ENCODE peak calls at places on chromosomes 6 and 20, in five cellular contexts. T is endodermal cell, S is hepatocyte, L is HTR-8/SVneo, D is DMS79 treated with DMSO at 0.1 percent for 48 hours. O is an unnamed sample.

GRCh38 chr6:132084811-132085509 is 133.8 kb upstream of the CCN2 start:
- DNase-seq in L (peak), S (peak), T (no peak), D (no peak), O (no peak)

GRCh38 chr6:148577687-148578488 is 168.9 kb upstream of the UST start:
- DNase-seq in L (peak), D (peak), T (peak), S (peak), O (peak)

GRCh38 chr6:130293800-130294199 is 71.0 kb upstream of the SAMD3 start:
- DNase-seq in S (peak), D (no peak), L (peak), T (peak), O (peak)

GRCh38 chr6:113762611-113763010 is 94.5 kb upstream of the MARCKS start:
- DNase-seq in T (no peak), S (no peak), D (no peak), L (no peak), O (no peak)

GRCh38 chr6:169891846-169892245 is 140.4 kb downstream of the ERMARD start:
- DNase-seq in T (no peak), S (no peak), D (no peak), L (no peak), O (no peak)

GRCh38 chr6:111861321-111861938 is 11.8 kb downstream of the FYN start:
- DNase-seq in D (peak), S (no peak), T (no peak), L (no peak), O (no peak)

GRCh38 chr6:141349710-141350109 is 783.0 kb upstream of the GJE1 start:
- DNase-seq in T (no peak), S (no peak), D (no peak), L (no peak), O (no peak)

GRCh38 chr6:142323377-142323776 is 21.6 kb downstream of the ADGRG6 start:
- DNase-seq in L (no peak), D (peak), T (no peak), S (peak), O (no peak)

GRCh38 chr6:31660224-31660997 is at the start of gene C6orf47:
- DNase-seq in S (peak), D (peak), L (peak), T (peak), O (peak)

GRCh38 chr6:148727104-148727503 is 19.7 kb upstream of the UST start:
- DNase-seq in L (no peak), D (no peak), S (no peak), T (no peak), O (no peak)

GRCh38 chr6:2793491-2794151 is 28.4 kb downstream of the WRNIP1 start:
- DNase-seq in L (no peak), S (peak), D (no peak), T (no peak), O (no peak)

GRCh38 chr6:13559251-13559650 is 15.2 kb upstream of the SIRT5 start:
- DNase-seq in S (no peak), L (no peak), T (no peak), D (no peak), O (no peak)

GRCh38 chr6:85191656-85192055 is 258.2 kb upstream of the NT5E start:
- DNase-seq in T (no peak), L (no peak), S (no peak), D (no peak), O (no peak)

GRCh38 chr6:98653171-98653570 is 181.2 kb upstream of the POU3F2 start:
- DNase-seq in S (no peak), L (no peak), D (no peak), T (no peak), O (no peak)

GRCh38 chr6:40936810-40937209 is 102.2 kb downstream of the UNC5CL start:
- DNase-seq in S (peak), L (peak), D (peak), T (no peak), O (no peak)

GRCh38 chr20:58431134-58431533 is 42.1 kb downstream of the VAPB start:
- DNase-seq in S (no peak), D (no peak), T (no peak), L (no peak), O (no peak)

GRCh38 chr20:49505518-49505917 is 23.1 kb upstream of the KCNB1 start:
- DNase-seq in L (no peak), S (peak), D (peak), T (peak), O (no peak)

GRCh38 chr20:38673731-38674177 is 50.5 kb upstream of the SLC32A1 start:
- DNase-seq in S (peak), D (no peak), T (peak), L (peak), O (no peak)

GRCh38 chr20:13220857-13221297 is at the start of gene ISM1:
- DNase-seq in D (no peak), S (peak), T (peak), L (no peak), O (peak)

GRCh38 chr20:10573273-10573950 is 100.4 kb downstream of the JAG1 start:
- DNase-seq in D (no peak), T (no peak), L (no peak), S (no peak), O (no peak)

O was measured in T follicular helper cell.